ENCODE peak calls at places on chromosomes 2 and 18, in eight cellular contexts. U, H, B, C, L, J, Y and N are unnamed samples.
A peak's percentile ranks its signal among the peaks of the same experiment; 100 is the strongest.

GRCh38 chr2:43171789-43172188 is 54.6 kb downstream of the ZFP36L2 start:
- DNase-seq in U (no peak), H (peak; percentile 60), B (peak; percentile 64), C (no peak), L (no peak), J (peak; percentile 73), Y (no peak), N (no peak)

GRCh38 chr2:54595161-54595803 is 128.2 kb upstream of the EML6 start:
- DNase-seq in U (no peak), H (no peak), B (no peak), C (no peak), L (no peak), J (no peak), Y (no peak), N (no peak)

GRCh38 chr2:88451647-88452150 is 794 bp downstream of the FOXI3 start:
- DNase-seq in U (peak; percentile 64), H (peak; percentile 25), B (no peak), C (peak; percentile 60), L (peak; percentile 26), J (no peak), Y (peak; percentile 14), N (no peak)

GRCh38 chr2:204776781-204777559 is 231.7 kb downstream of the PARD3B start:
- DNase-seq in U (no peak), H (no peak), B (no peak), C (no peak), L (no peak), J (no peak), Y (no peak), N (no peak)

GRCh38 chr2:33491685-33492084 is 15.2 kb downstream of the RASGRP3 start:
- DNase-seq in U (peak; percentile 52), H (peak; percentile 60), B (no peak), C (peak; percentile 42), L (no peak), J (no peak), Y (no peak), N (no peak)

GRCh38 chr2:63861220-63861822 is 19.6 kb downstream of the UGP2 start:
- DNase-seq in U (no peak), H (peak; percentile 32), B (no peak), C (peak; percentile 77), L (no peak), J (peak; percentile 48), Y (peak; percentile 59), N (no peak)

GRCh38 chr18:27227721-27228120 is 42.6 kb upstream of the CHST9 start:
- DNase-seq in U (no peak), H (no peak), B (no peak), C (peak; percentile 58), L (no peak), J (no peak), Y (no peak), N (no peak)

GRCh38 chr2:147366281-147366680 is 478.5 kb upstream of the ACVR2A start:
- DNase-seq in U (no peak), H (no peak), B (no peak), C (no peak), L (no peak), J (no peak), Y (no peak), N (no peak)

GRCh38 chr18:63545094-63545493 is 2.9 kb downstream of the SERPINB12 start:
- DNase-seq in U (no peak), H (no peak), B (no peak), C (no peak), L (no peak), J (no peak), Y (no peak), N (no peak)

GRCh38 chr2:126832757-126833156 is 65.9 kb upstream of the TEX51 start:
- DNase-seq in U (no peak), H (no peak), B (no peak), C (no peak), L (no peak), J (no peak), Y (no peak), N (no peak)

GRCh38 chr18:62982600-62983251 is 267.4 kb downstream of the PHLPP1 start:
- DNase-seq in U (peak; percentile 74), H (peak; percentile 63), B (no peak), C (peak; percentile 87), L (peak; percentile 28), J (peak; percentile 60), Y (peak; percentile 57), N (no peak)

GRCh38 chr18:28189400-28190239 is 12.7 kb upstream of the CDH2 start:
- DNase-seq in U (peak; percentile 67), H (peak; percentile 53), B (no peak), C (peak; percentile 89), L (peak; percentile 51), J (no peak), Y (no peak), N (no peak)

GRCh38 chr2:146978891-146979555 is 865.8 kb upstream of the ACVR2A start:
- DNase-seq in U (no peak), H (no peak), B (no peak), C (peak; percentile 13), L (peak; percentile 38), J (no peak), Y (no peak), N (no peak)

GRCh38 chr2:102141011-102141914 is 1.3 kb upstream of the IL1R1 start:
- DNase-seq in U (peak; percentile 50), H (no peak), B (no peak), C (peak; percentile 16), L (no peak), J (no peak), Y (no peak), N (no peak)

GRCh38 chr2:81060971-81061370 is 756.4 kb upstream of the LRRTM1 start:
- DNase-seq in U (no peak), H (no peak), B (no peak), C (no peak), L (no peak), J (no peak), Y (no peak), N (no peak)

GRCh38 chr18:61772293-61772848 is 120.4 kb downstream of the RNF152 start:
- DNase-seq in U (no peak), H (no peak), B (no peak), C (no peak), L (no peak), J (no peak), Y (no peak), N (no peak)

GRCh38 chr2:111618953-111619902 is 264.8 kb downstream of the ANAPC1 start:
- DNase-seq in U (no peak), H (no peak), B (no peak), C (peak; percentile 20), L (no peak), J (no peak), Y (no peak), N (no peak)

GRCh38 chr2:42567806-42568429 is 514 bp upstream of the MTA3 start:
- DNase-seq in U (peak; percentile 85), H (peak; percentile 32), B (no peak), C (peak; percentile 89), L (no peak), J (peak; percentile 15), Y (peak; percentile 12), N (no peak)

GRCh38 chr2:85248741-85249524 is 78.9 kb downstream of the TGOLN2 start:
- DNase-seq in U (no peak), H (no peak), B (peak; percentile 42), C (peak; percentile 61), L (peak; percentile 79), J (peak; percentile 48), Y (no peak), N (no peak)

GRCh38 chr2:232444409-232445148 is 11.4 kb upstream of the ALPI start:
- DNase-seq in U (peak; percentile 82), H (peak; percentile 21), B (peak; percentile 17), C (peak; percentile 78), L (peak; percentile 54), J (no peak), Y (peak; percentile 54), N (no peak)

GRCh38 chr2:42974697-42975357 is 182.4 kb upstream of the HAAO start:
- DNase-seq in U (peak; percentile 96), H (peak; percentile 78), B (peak; percentile 79), C (peak; percentile 86), L (no peak), J (peak; percentile 79), Y (peak; percentile 60), N (no peak)

DNA sequence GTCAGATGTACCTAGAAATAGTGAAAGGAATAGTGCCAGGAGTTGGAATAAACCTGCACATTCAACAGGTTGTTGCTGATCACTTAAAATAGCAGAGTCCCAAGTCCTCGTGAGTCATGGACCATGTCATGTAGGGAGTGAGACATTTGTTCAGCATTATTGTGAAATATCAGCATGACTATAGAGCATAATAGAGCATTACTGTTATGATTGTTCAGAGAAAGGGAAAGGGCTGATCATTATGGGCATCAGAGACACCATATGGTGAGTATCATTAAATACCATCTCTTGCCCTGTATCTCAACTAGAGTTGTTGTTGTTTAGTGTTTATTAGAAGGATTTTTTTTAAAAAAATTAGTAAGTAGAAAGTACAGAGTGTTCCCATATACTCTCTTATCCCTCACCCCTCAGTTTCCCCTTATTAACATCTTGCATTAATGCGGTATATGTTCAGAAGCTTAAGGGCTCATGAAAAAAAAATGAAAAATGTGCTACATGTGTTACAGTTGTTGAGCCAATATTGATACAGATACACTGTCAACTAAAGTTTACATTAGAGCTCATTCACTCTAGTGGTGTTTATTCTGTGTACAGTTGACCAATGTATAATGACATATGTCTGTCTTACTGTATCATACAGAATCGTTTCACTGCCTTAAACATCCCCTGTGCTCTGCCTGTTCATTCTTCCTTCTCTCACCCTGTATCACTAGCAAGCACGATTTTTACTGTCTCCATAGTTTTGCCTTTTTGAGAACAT is 5.7 kb downstream of the ELAC1 start:
- DNase-seq in U (no peak), H (peak; percentile 49), B (no peak), C (no peak), L (peak; percentile 90), J (no peak), Y (no peak), N (no peak)
- TF ChIP-seq CTCF in U (no peak), H (no peak), B (no peak), C (no peak), L (no peak), J (no peak), Y (no peak), N (no peak)

DNA sequence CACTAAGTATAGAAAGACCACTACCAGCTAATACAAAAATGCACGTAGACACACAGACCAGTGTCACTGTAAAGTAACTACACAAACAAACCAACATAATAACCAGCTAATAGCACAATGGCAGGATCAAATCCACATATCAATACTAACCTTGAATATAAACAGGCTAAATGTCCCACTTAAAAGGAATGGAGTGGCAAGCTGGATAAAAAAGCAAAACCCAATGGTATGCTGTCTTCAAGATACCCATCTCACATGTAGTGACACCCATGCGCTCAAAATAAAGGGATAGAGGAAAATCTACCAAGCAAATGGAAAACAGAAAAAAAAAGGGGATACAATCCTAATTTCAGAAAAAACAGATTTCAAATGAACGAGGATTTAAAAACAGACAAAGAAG is 41.8 kb downstream of the CPS1 start:
- DNase-seq in U (no peak), H (no peak), B (no peak), C (no peak), L (no peak), J (no peak), Y (no peak), N (no peak)
- H3K27ac ChIP-seq in U (no peak overlapping the region), H (no peak overlapping the region), B (no peak overlapping the region), C (no peak overlapping the region), L (no peak overlapping the region), J (no peak overlapping the region), Y (no peak overlapping the region), N (no peak overlapping the region)

GRCh38 chr2:120539937-120540718 is 194.2 kb downstream of the INHBB start:
- DNase-seq in U (no peak), H (no peak), B (peak; percentile 66), C (peak; percentile 36), L (peak; percentile 67), J (peak; percentile 65), Y (no peak), N (no peak)
- TF ChIP-seq CTCF in U (no peak), H (no peak), B (no peak), C (no peak), L (no peak), J (no peak), Y (no peak), N (no peak)

GRCh38 chr2:184564092-184564491 is 34.2 kb upstream of the ZNF804A start:
- DNase-seq in U (no peak), H (no peak), B (no peak), C (no peak), L (no peak), J (no peak), Y (no peak), N (no peak)
- H3K27ac ChIP-seq in U (no peak overlapping the region), H (no peak overlapping the region), B (no peak overlapping the region), C (no peak overlapping the region), L (no peak overlapping the region), J (no peak overlapping the region), Y (no peak overlapping the region), N (no peak overlapping the region)